ENCODE peak calls at places on chromosomes 4 and X, in nine cellular contexts. C, Q, L, O, K, W, H, N and E are unnamed samples.

GRCh38 chrX:72107320-72107719 is 24.4 kb downstream of the RTL5 start:
- DNase-seq in C (no peak), Q (no peak), L (no peak), O (peak), K (no peak), W (peak), H (peak), N (no peak), E (peak)

GRCh38 chr4:152364383-152364782 is 171.5 kb downstream of the FBXW7 start:
- DNase-seq in C (no peak), Q (no peak), L (no peak), O (no peak), K (no peak), W (no peak), H (no peak), N (no peak), E (no peak)

GRCh38 chr4:150280081-150280950 is 202.1 kb downstream of the DCLK2 start:
- DNase-seq in C (peak), Q (no peak), L (peak), O (peak), K (peak), W (peak), H (peak), N (no peak), E (no peak)

GRCh38 chrX:20531667-20532066 is 265.0 kb upstream of the RPS6KA3 start:
- DNase-seq in C (no peak), Q (no peak), L (no peak), O (no peak), K (no peak), W (no peak), H (no peak), N (no peak), E (no peak)

GRCh38 chr4:3016839-3017410 is 53.6 kb downstream of the GRK4 start:
- DNase-seq in C (no peak), Q (no peak), L (no peak), O (no peak), K (peak), W (no peak), H (no peak), N (no peak), E (no peak)

GRCh38 chr4:38113136-38113535 is 152.9 kb downstream of the PTTG2 start:
- DNase-seq in C (no peak), Q (no peak), L (peak), O (no peak), K (no peak), W (no peak), H (no peak), N (no peak), E (no peak)

GRCh38 chrX:141278306-141278705 is 36.0 kb upstream of the SPANXC start:
- DNase-seq in C (no peak), Q (no peak), L (peak), O (peak), K (peak), W (no peak), H (peak), N (no peak), E (no peak)

GRCh38 chr4:17704020-17704657 is 77.3 kb downstream of the FAM184B start:
- DNase-seq in C (no peak), Q (no peak), L (no peak), O (peak), K (no peak), W (no peak), H (no peak), N (no peak), E (no peak)

GRCh38 chr4:72933029-72933428 is 136.5 kb downstream of the COX18 start:
- DNase-seq in C (no peak), Q (no peak), L (no peak), O (no peak), K (no peak), W (no peak), H (no peak), N (no peak), E (no peak)

GRCh38 chr4:7513731-7514130 is 79.0 kb upstream of the PSAPL1 start:
- DNase-seq in C (peak), Q (no peak), L (no peak), O (no peak), K (no peak), W (no peak), H (no peak), N (no peak), E (no peak)

GRCh38 chrX:96407501-96407900 is 277.1 kb upstream of the DIAPH2 start:
- DNase-seq in C (peak), Q (no peak), L (no peak), O (peak), K (no peak), W (no peak), H (no peak), N (no peak), E (no peak)

GRCh38 chrX:8374041-8374825 is 90.4 kb upstream of the VCX3B start:
- DNase-seq in C (peak), Q (no peak), L (no peak), O (peak), K (no peak), W (no peak), H (no peak), N (no peak), E (no peak)

GRCh38 chr4:182832352-182833120 is 84.7 kb downstream of the DCTD start:
- DNase-seq in C (no peak), Q (no peak), L (no peak), O (no peak), K (no peak), W (no peak), H (no peak), N (no peak), E (no peak)

GRCh38 chr4:57053508-57053907 is 56.7 kb downstream of the IGFBP7 start:
- DNase-seq in C (peak), Q (no peak), L (no peak), O (peak), K (no peak), W (no peak), H (no peak), N (peak), E (no peak)

GRCh38 chrX:43958529-43958928 is 14.7 kb downstream of the NDP start:
- DNase-seq in C (peak), Q (no peak), L (peak), O (peak), K (peak), W (no peak), H (peak), N (no peak), E (no peak)

GRCh38 chr4:874971-875817 is 49.3 kb upstream of the CPLX1 start:
- DNase-seq in C (no peak), Q (no peak), L (no peak), O (no peak), K (no peak), W (no peak), H (no peak), N (no peak), E (no peak)

GRCh38 chr4:47469951-47470350 is 6.4 kb upstream of the COMMD8 start:
- DNase-seq in C (no peak), Q (no peak), L (no peak), O (peak), K (no peak), W (no peak), H (no peak), N (no peak), E (no peak)